ENCODE peak calls at places on chromosomes 6 and 20, in nine cellular contexts. One of them, this sample, is unnamed.

GRCh38 chr6:1872649-1873131 is 263.0 kb downstream of the FOXC1 start:
- DNase-seq in H9: no peak
- DNase-seq in H54: no peak
- DNase-seq in SW 1271: no peak
- DNase-seq in GM04504: peak
- DNase-seq in ACHN: no peak
- DNase-seq in tibial artery: no peak
- DNase-seq in stimulated activated CD4-positive, alpha-beta T cell treated with anti-CD3 and anti-CD28 coated beads, Interleukin-12 subunit alpha, Interleukin-12 subunit beta, amount 100 ng/mL, for 4 hours: no peak
- DNase-seq in NT2/D1: no peak
- DNase-seq in this sample: peak

GRCh38 chr6:149925974-149926777 is 3.3 kb upstream of the RAET1G start:
- DNase-seq in NT2/D1: peak
- DNase-seq in GM04504: peak
- DNase-seq in H54: peak
- DNase-seq in tibial artery: peak
- DNase-seq in ACHN: peak
- DNase-seq in stimulated activated CD4-positive, alpha-beta T cell treated with anti-CD3 and anti-CD28 coated beads, Interleukin-12 subunit alpha, Interleukin-12 subunit beta, amount 100 ng/mL, for 4 hours: peak
- DNase-seq in SW 1271: peak
- DNase-seq in H9: peak
- DNase-seq in this sample: peak

GRCh38 chr6:118895241-118895561 is 1.2 kb downstream of the ASF1A start:
- DNase-seq in tibial artery: no peak
- DNase-seq in ACHN: no peak
- DNase-seq in NT2/D1: no peak
- DNase-seq in stimulated activated CD4-positive, alpha-beta T cell treated with anti-CD3 and anti-CD28 coated beads, Interleukin-12 subunit alpha, Interleukin-12 subunit beta, amount 100 ng/mL, for 4 hours: no peak
- DNase-seq in H9: no peak
- DNase-seq in H54: no peak
- DNase-seq in SW 1271: no peak
- DNase-seq in GM04504: no peak
- DNase-seq in this sample: peak

GRCh38 chr6:3913077-3913957 is 64.1 kb downstream of the FAM50B start:
- DNase-seq in H9: no peak
- DNase-seq in H54: peak
- DNase-seq in ACHN: peak
- DNase-seq in NT2/D1: no peak
- DNase-seq in SW 1271: no peak
- DNase-seq in GM04504: peak
- DNase-seq in tibial artery: peak
- DNase-seq in stimulated activated CD4-positive, alpha-beta T cell treated with anti-CD3 and anti-CD28 coated beads, Interleukin-12 subunit alpha, Interleukin-12 subunit beta, amount 100 ng/mL, for 4 hours: no peak
- DNase-seq in this sample: no peak

GRCh38 chr20:1666802-1667201 is 9.2 kb upstream of the SIRPG start:
- DNase-seq in stimulated activated CD4-positive, alpha-beta T cell treated with anti-CD3 and anti-CD28 coated beads, Interleukin-12 subunit alpha, Interleukin-12 subunit beta, amount 100 ng/mL, for 4 hours: no peak
- DNase-seq in NT2/D1: no peak
- DNase-seq in H9: no peak
- DNase-seq in H54: no peak
- DNase-seq in ACHN: no peak
- DNase-seq in GM04504: no peak
- DNase-seq in tibial artery: no peak
- DNase-seq in SW 1271: no peak
- DNase-seq in this sample: no peak

GRCh38 chr20:34045294-34045693 is 51.6 kb downstream of the RALY start:
- DNase-seq in GM04504: no peak
- DNase-seq in H54: no peak
- DNase-seq in NT2/D1: no peak
- DNase-seq in SW 1271: no peak
- DNase-seq in ACHN: no peak
- DNase-seq in stimulated activated CD4-positive, alpha-beta T cell treated with anti-CD3 and anti-CD28 coated beads, Interleukin-12 subunit alpha, Interleukin-12 subunit beta, amount 100 ng/mL, for 4 hours: no peak
- DNase-seq in tibial artery: peak
- DNase-seq in H9: no peak
- DNase-seq in this sample: no peak

GRCh38 chr6:14281831-14282230 is 164.3 kb downstream of the CD83 start:
- DNase-seq in H9: peak
- DNase-seq in tibial artery: no peak
- DNase-seq in GM04504: no peak
- DNase-seq in NT2/D1: no peak
- DNase-seq in H54: no peak
- DNase-seq in ACHN: no peak
- DNase-seq in stimulated activated CD4-positive, alpha-beta T cell treated with anti-CD3 and anti-CD28 coated beads, Interleukin-12 subunit alpha, Interleukin-12 subunit beta, amount 100 ng/mL, for 4 hours: no peak
- DNase-seq in SW 1271: no peak
- DNase-seq in this sample: no peak

GRCh38 chr20:10846831-10847230 is 173.0 kb upstream of the JAG1 start:
- DNase-seq in SW 1271: no peak
- DNase-seq in tibial artery: no peak
- DNase-seq in GM04504: no peak
- DNase-seq in H9: no peak
- DNase-seq in H54: no peak
- DNase-seq in stimulated activated CD4-positive, alpha-beta T cell treated with anti-CD3 and anti-CD28 coated beads, Interleukin-12 subunit alpha, Interleukin-12 subunit beta, amount 100 ng/mL, for 4 hours: no peak
- DNase-seq in ACHN: no peak
- DNase-seq in NT2/D1: no peak
- DNase-seq in this sample: no peak

GRCh38 chr20:32285082-32285620 is 7.7 kb downstream of the KIF3B start:
- DNase-seq in SW 1271: no peak
- DNase-seq in H54: no peak
- DNase-seq in H9: no peak
- DNase-seq in ACHN: no peak
- DNase-seq in stimulated activated CD4-positive, alpha-beta T cell treated with anti-CD3 and anti-CD28 coated beads, Interleukin-12 subunit alpha, Interleukin-12 subunit beta, amount 100 ng/mL, for 4 hours: no peak
- DNase-seq in NT2/D1: no peak
- DNase-seq in tibial artery: no peak
- DNase-seq in GM04504: no peak
- DNase-seq in this sample: no peak

GRCh38 chr6:116975600-116975999 is 98.6 kb downstream of the RFX6 start:
- DNase-seq in H9: no peak
- DNase-seq in NT2/D1: no peak
- DNase-seq in tibial artery: no peak
- DNase-seq in GM04504: no peak
- DNase-seq in SW 1271: no peak
- DNase-seq in ACHN: no peak
- DNase-seq in stimulated activated CD4-positive, alpha-beta T cell treated with anti-CD3 and anti-CD28 coated beads, Interleukin-12 subunit alpha, Interleukin-12 subunit beta, amount 100 ng/mL, for 4 hours: no peak
- DNase-seq in H54: no peak
- DNase-seq in this sample: no peak

GRCh38 chr6:162211777-162212176 is 515.8 kb downstream of the PRKN start:
- DNase-seq in GM04504: no peak
- DNase-seq in stimulated activated CD4-positive, alpha-beta T cell treated with anti-CD3 and anti-CD28 coated beads, Interleukin-12 subunit alpha, Interleukin-12 subunit beta, amount 100 ng/mL, for 4 hours: no peak
- DNase-seq in SW 1271: no peak
- DNase-seq in NT2/D1: no peak
- DNase-seq in H54: no peak
- DNase-seq in ACHN: no peak
- DNase-seq in H9: no peak
- DNase-seq in tibial artery: no peak
- DNase-seq in this sample: no peak

GRCh38 chr20:1085515-1086272 is 32.7 kb upstream of the PSMF1 start:
- DNase-seq in stimulated activated CD4-positive, alpha-beta T cell treated with anti-CD3 and anti-CD28 coated beads, Interleukin-12 subunit alpha, Interleukin-12 subunit beta, amount 100 ng/mL, for 4 hours: no peak
- DNase-seq in NT2/D1: no peak
- DNase-seq in H9: no peak
- DNase-seq in SW 1271: no peak
- DNase-seq in H54: no peak
- DNase-seq in GM04504: no peak
- DNase-seq in ACHN: no peak
- DNase-seq in tibial artery: no peak
- DNase-seq in this sample: no peak

GRCh38 chr6:149482542-149483261 is 2.1 kb downstream of the ZC3H12D start:
- DNase-seq in H9: no peak
- DNase-seq in GM04504: no peak
- DNase-seq in ACHN: no peak
- DNase-seq in tibial artery: no peak
- DNase-seq in SW 1271: no peak
- DNase-seq in H54: no peak
- DNase-seq in NT2/D1: no peak
- DNase-seq in stimulated activated CD4-positive, alpha-beta T cell treated with anti-CD3 and anti-CD28 coated beads, Interleukin-12 subunit alpha, Interleukin-12 subunit beta, amount 100 ng/mL, for 4 hours: no peak
- DNase-seq in this sample: no peak

GRCh38 chr6:92945799-92946198 is 473.6 kb downstream of the EPHA7 start:
- DNase-seq in tibial artery: no peak
- DNase-seq in stimulated activated CD4-positive, alpha-beta T cell treated with anti-CD3 and anti-CD28 coated beads, Interleukin-12 subunit alpha, Interleukin-12 subunit beta, amount 100 ng/mL, for 4 hours: no peak
- DNase-seq in SW 1271: peak
- DNase-seq in H54: no peak
- DNase-seq in H9: no peak
- DNase-seq in NT2/D1: no peak
- DNase-seq in GM04504: no peak
- DNase-seq in ACHN: no peak
- DNase-seq in this sample: no peak

GRCh38 chr6:117399924-117400323 is 25.8 kb downstream of the ROS1 start:
- DNase-seq in stimulated activated CD4-positive, alpha-beta T cell treated with anti-CD3 and anti-CD28 coated beads, Interleukin-12 subunit alpha, Interleukin-12 subunit beta, amount 100 ng/mL, for 4 hours: no peak
- DNase-seq in GM04504: no peak
- DNase-seq in ACHN: peak
- DNase-seq in H9: no peak
- DNase-seq in H54: no peak
- DNase-seq in NT2/D1: no peak
- DNase-seq in tibial artery: no peak
- DNase-seq in SW 1271: peak
- DNase-seq in this sample: no peak

GRCh38 chr6:132937466-132937906 is 123.1 kb downstream of the RPS12 start:
- DNase-seq in SW 1271: peak
- DNase-seq in NT2/D1: peak
- DNase-seq in GM04504: no peak
- DNase-seq in H9: peak
- DNase-seq in tibial artery: no peak
- DNase-seq in stimulated activated CD4-positive, alpha-beta T cell treated with anti-CD3 and anti-CD28 coated beads, Interleukin-12 subunit alpha, Interleukin-12 subunit beta, amount 100 ng/mL, for 4 hours: no peak
- DNase-seq in ACHN: peak
- DNase-seq in H54: peak
- DNase-seq in this sample: no peak

GRCh38 chr6:2795960-2796359 is 30.8 kb downstream of the WRNIP1 start:
- DNase-seq in tibial artery: no peak
- DNase-seq in H54: no peak
- DNase-seq in stimulated activated CD4-positive, alpha-beta T cell treated with anti-CD3 and anti-CD28 coated beads, Interleukin-12 subunit alpha, Interleukin-12 subunit beta, amount 100 ng/mL, for 4 hours: no peak
- DNase-seq in H9: no peak
- DNase-seq in GM04504: no peak
- DNase-seq in SW 1271: no peak
- DNase-seq in NT2/D1: no peak
- DNase-seq in ACHN: no peak
- DNase-seq in this sample: no peak

GRCh38 chr20:29689411-29690225 is 1567.8 kb upstream of the DEFB115 start:
- DNase-seq in ACHN: no peak
- DNase-seq in NT2/D1: peak
- DNase-seq in stimulated activated CD4-positive, alpha-beta T cell treated with anti-CD3 and anti-CD28 coated beads, Interleukin-12 subunit alpha, Interleukin-12 subunit beta, amount 100 ng/mL, for 4 hours: peak
- DNase-seq in GM04504: no peak
- DNase-seq in H9: no peak
- DNase-seq in H54: no peak
- DNase-seq in SW 1271: no peak
- DNase-seq in tibial artery: no peak
- DNase-seq in this sample: no peak

GRCh38 chr6:41939091-41939847 is 2.3 kb downstream of the CCND3 start:
- DNase-seq in ACHN: no peak
- DNase-seq in H9: peak
- DNase-seq in GM04504: no peak
- DNase-seq in SW 1271: no peak
- DNase-seq in H54: no peak
- DNase-seq in NT2/D1: no peak
- DNase-seq in tibial artery: no peak
- DNase-seq in stimulated activated CD4-positive, alpha-beta T cell treated with anti-CD3 and anti-CD28 coated beads, Interleukin-12 subunit alpha, Interleukin-12 subunit beta, amount 100 ng/mL, for 4 hours: no peak
- DNase-seq in this sample: no peak

GRCh38 chr20:23039136-23039875 is 4.2 kb downstream of the SSTR4 start:
- DNase-seq in GM04504: no peak
- DNase-seq in ACHN: no peak
- DNase-seq in NT2/D1: no peak
- DNase-seq in tibial artery: no peak
- DNase-seq in H9: no peak
- DNase-seq in SW 1271: no peak
- DNase-seq in H54: no peak
- DNase-seq in stimulated activated CD4-positive, alpha-beta T cell treated with anti-CD3 and anti-CD28 coated beads, Interleukin-12 subunit alpha, Interleukin-12 subunit beta, amount 100 ng/mL, for 4 hours: no peak
- DNase-seq in this sample: no peak

GRCh38 chr6:97958143-97958542 is 675.1 kb upstream of the MMS22L start:
- DNase-seq in NT2/D1: no peak
- DNase-seq in GM04504: no peak
- DNase-seq in stimulated activated CD4-positive, alpha-beta T cell treated with anti-CD3 and anti-CD28 coated beads, Interleukin-12 subunit alpha, Interleukin-12 subunit beta, amount 100 ng/mL, for 4 hours: no peak
- DNase-seq in tibial artery: no peak
- DNase-seq in SW 1271: no peak
- DNase-seq in ACHN: peak
- DNase-seq in H9: peak
- DNase-seq in H54: peak
- DNase-seq in this sample: no peak

GRCh38 chr6:19380287-19380686 is 456.9 kb upstream of the ID4 start:
- DNase-seq in H9: no peak
- DNase-seq in H54: peak
- DNase-seq in ACHN: no peak
- DNase-seq in stimulated activated CD4-positive, alpha-beta T cell treated with anti-CD3 and anti-CD28 coated beads, Interleukin-12 subunit alpha, Interleukin-12 subunit beta, amount 100 ng/mL, for 4 hours: no peak
- DNase-seq in GM04504: peak
- DNase-seq in SW 1271: no peak
- DNase-seq in NT2/D1: no peak
- DNase-seq in tibial artery: no peak
- DNase-seq in this sample: no peak

GRCh38 chr6:35318200-35318844 is 20.7 kb downstream of the DEF6 start:
- DNase-seq in SW 1271: peak
- DNase-seq in H54: peak
- DNase-seq in NT2/D1: peak
- DNase-seq in ACHN: peak
- DNase-seq in GM04504: peak
- DNase-seq in stimulated activated CD4-positive, alpha-beta T cell treated with anti-CD3 and anti-CD28 coated beads, Interleukin-12 subunit alpha, Interleukin-12 subunit beta, amount 100 ng/mL, for 4 hours: no peak
- DNase-seq in H9: peak
- DNase-seq in tibial artery: peak
- DNase-seq in this sample: peak

GRCh38 chr6:17583811-17584210 is 16.3 kb upstream of the FAM8A1 start:
- DNase-seq in SW 1271: no peak
- DNase-seq in GM04504: no peak
- DNase-seq in NT2/D1: no peak
- DNase-seq in H54: no peak
- DNase-seq in H9: no peak
- DNase-seq in stimulated activated CD4-positive, alpha-beta T cell treated with anti-CD3 and anti-CD28 coated beads, Interleukin-12 subunit alpha, Interleukin-12 subunit beta, amount 100 ng/mL, for 4 hours: no peak
- DNase-seq in tibial artery: no peak
- DNase-seq in ACHN: no peak
- DNase-seq in this sample: no peak

GRCh38 chr20:40713508-40713907 is 24.5 kb upstream of the MAFB start:
- DNase-seq in H54: no peak
- DNase-seq in ACHN: no peak
- DNase-seq in NT2/D1: no peak
- DNase-seq in GM04504: no peak
- DNase-seq in stimulated activated CD4-positive, alpha-beta T cell treated with anti-CD3 and anti-CD28 coated beads, Interleukin-12 subunit alpha, Interleukin-12 subunit beta, amount 100 ng/mL, for 4 hours: no peak
- DNase-seq in tibial artery: no peak
- DNase-seq in H9: no peak
- DNase-seq in SW 1271: no peak
- DNase-seq in this sample: no peak

GRCh38 chr6:134510920-134511319 is 193.0 kb upstream of the SGK1 start:
- DNase-seq in SW 1271: no peak
- DNase-seq in H54: no peak
- DNase-seq in tibial artery: no peak
- DNase-seq in GM04504: no peak
- DNase-seq in NT2/D1: no peak
- DNase-seq in H9: no peak
- DNase-seq in stimulated activated CD4-positive, alpha-beta T cell treated with anti-CD3 and anti-CD28 coated beads, Interleukin-12 subunit alpha, Interleukin-12 subunit beta, amount 100 ng/mL, for 4 hours: no peak
- DNase-seq in ACHN: no peak
- DNase-seq in this sample: peak

GRCh38 chr6:147310511-147310910 is 106.3 kb downstream of the STXBP5 start:
- DNase-seq in NT2/D1: no peak
- DNase-seq in H9: no peak
- DNase-seq in GM04504: no peak
- DNase-seq in stimulated activated CD4-positive, alpha-beta T cell treated with anti-CD3 and anti-CD28 coated beads, Interleukin-12 subunit alpha, Interleukin-12 subunit beta, amount 100 ng/mL, for 4 hours: no peak
- DNase-seq in H54: no peak
- DNase-seq in ACHN: no peak
- DNase-seq in tibial artery: no peak
- DNase-seq in SW 1271: no peak
- DNase-seq in this sample: no peak

GRCh38 chr6:26198626-26199056 is 111.4 kb downstream of the HFE start:
- DNase-seq in SW 1271: no peak
- DNase-seq in ACHN: no peak
- DNase-seq in NT2/D1: no peak
- DNase-seq in stimulated activated CD4-positive, alpha-beta T cell treated with anti-CD3 and anti-CD28 coated beads, Interleukin-12 subunit alpha, Interleukin-12 subunit beta, amount 100 ng/mL, for 4 hours: no peak
- DNase-seq in tibial artery: no peak
- DNase-seq in H9: no peak
- DNase-seq in H54: no peak
- DNase-seq in GM04504: no peak
- DNase-seq in this sample: peak

GRCh38 chr6:158649289-158650143 is at the start of gene SYTL3:
- DNase-seq in H9: no peak
- DNase-seq in tibial artery: peak
- DNase-seq in H54: no peak
- DNase-seq in SW 1271: no peak
- DNase-seq in GM04504: no peak
- DNase-seq in stimulated activated CD4-positive, alpha-beta T cell treated with anti-CD3 and anti-CD28 coated beads, Interleukin-12 subunit alpha, Interleukin-12 subunit beta, amount 100 ng/mL, for 4 hours: peak
- DNase-seq in ACHN: peak
- DNase-seq in NT2/D1: no peak
- DNase-seq in this sample: peak

GRCh38 chr20:45235995-45236394 is 14.8 kb downstream of the SEMG2 start:
- DNase-seq in GM04504: no peak
- DNase-seq in NT2/D1: peak
- DNase-seq in stimulated activated CD4-positive, alpha-beta T cell treated with anti-CD3 and anti-CD28 coated beads, Interleukin-12 subunit alpha, Interleukin-12 subunit beta, amount 100 ng/mL, for 4 hours: no peak
- DNase-seq in tibial artery: no peak
- DNase-seq in H54: no peak
- DNase-seq in SW 1271: peak
- DNase-seq in H9: peak
- DNase-seq in ACHN: no peak
- DNase-seq in this sample: no peak

GRCh38 chr6:110618591-110619267 is 142.3 kb upstream of the SLC22A16 start:
- DNase-seq in NT2/D1: peak
- DNase-seq in GM04504: no peak
- DNase-seq in stimulated activated CD4-positive, alpha-beta T cell treated with anti-CD3 and anti-CD28 coated beads, Interleukin-12 subunit alpha, Interleukin-12 subunit beta, amount 100 ng/mL, for 4 hours: no peak
- DNase-seq in H9: no peak
- DNase-seq in tibial artery: no peak
- DNase-seq in SW 1271: peak
- DNase-seq in ACHN: peak
- DNase-seq in H54: no peak
- DNase-seq in this sample: no peak